ENCODE peak calls at places on chromosomes 12 and 14, in ten cellular contexts. F is NCI-H1092 treated with DMSO at 0.1 percent for 48 hours; C is PC-3; L is effector memory CD4-positive, alpha-beta T cell; J is HAP-1; V is brain microvascular endothelial cell; Q is activated CD8-positive, alpha-beta T cell treated with anti-CD3 and anti-CD28 coated beads for 36 hours; U is activated T-helper 9 cell treated with anti-CD3 and anti-CD28 coated beads, Interleukin-2, amount 50 U/mL, for 16 hours; N is stomach; W is iris pigment epithelial cell. Z is an unnamed sample.

GRCh38 chr12:69688496-69689427 is 10.3 kb downstream of the BEST3 start:
- DNase-seq in F (no peak), C (peak), L (no peak), J (no peak), V (peak), Q (peak), U (peak), N (peak), W (peak), Z (no peak)

GRCh38 chr12:3534511-3534910 is 43.5 kb downstream of the PRMT8 start:
- DNase-seq in F (peak), C (no peak), L (no peak), J (no peak), V (no peak), Q (no peak), U (no peak), N (no peak), W (no peak), Z (no peak)

GRCh38 chr14:67240168-67240932 is 885 bp upstream of the PALS1 start:
- DNase-seq in F (peak), C (peak), L (peak), J (no peak), V (peak), Q (peak), U (peak), N (peak), W (no peak), Z (peak)

GRCh38 chr14:65334765-65335411 is 77.6 kb upstream of the FUT8 start:
- DNase-seq in F (no peak), C (peak), L (no peak), J (peak), V (no peak), Q (no peak), U (no peak), N (peak), W (no peak), Z (no peak)

GRCh38 chr12:85755760-85756159 is 80.4 kb downstream of the RASSF9 start:
- DNase-seq in F (no peak), C (peak), L (no peak), J (no peak), V (peak), Q (no peak), U (no peak), N (no peak), W (no peak), Z (no peak)

GRCh38 chr14:23080474-23080873 is 14.5 kb downstream of the ACIN1 start:
- DNase-seq in F (no peak), C (no peak), L (no peak), J (no peak), V (no peak), Q (no peak), U (no peak), N (no peak), W (no peak), Z (no peak)

GRCh38 chr12:130838284-130838950 is 633 bp downstream of the STX2 start:
- DNase-seq in F (peak), C (peak), L (no peak), J (peak), V (peak), Q (peak), U (peak), N (peak), W (peak), Z (no peak)

GRCh38 chr12:98355322-98355721 is 160.1 kb upstream of the TMPO start:
- DNase-seq in F (no peak), C (peak), L (no peak), J (no peak), V (peak), Q (no peak), U (no peak), N (no peak), W (peak), Z (no peak)

GRCh38 chr12:77065361-77066204 is at the start of gene E2F7:
- DNase-seq in F (peak), C (peak), L (peak), J (peak), V (peak), Q (peak), U (peak), N (peak), W (peak), Z (peak)

GRCh38 chr14:32077081-32078029 is at the start of gene ARHGAP5:
- DNase-seq in F (peak), C (no peak), L (peak), J (no peak), V (peak), Q (peak), U (peak), N (peak), W (peak), Z (peak)

GRCh38 chr12:53754633-53755261 is 3.0 kb upstream of the CISTR start:
- DNase-seq in F (peak), C (peak), L (no peak), J (no peak), V (no peak), Q (no peak), U (no peak), N (peak), W (peak), Z (no peak)

GRCh38 chr12:7935773-7936581 is at the start of gene SLC2A3:
- DNase-seq in F (no peak), C (no peak), L (peak), J (peak), V (peak), Q (peak), U (peak), N (peak), W (peak), Z (peak)

GRCh38 chr12:101599771-101600486 is 5.2 kb downstream of the MYBPC1 start:
- DNase-seq in F (no peak), C (peak), L (no peak), J (no peak), V (no peak), Q (no peak), U (no peak), N (no peak), W (peak), Z (no peak)

GRCh38 chr12:46382425-46382973 is 9.9 kb upstream of the SLC38A2 start:
- DNase-seq in F (no peak), C (peak), L (no peak), J (no peak), V (no peak), Q (no peak), U (no peak), N (no peak), W (no peak), Z (no peak)

GRCh38 chr12:46915082-46915481 is 89.3 kb upstream of the SLC38A4 start:
- DNase-seq in F (no peak), C (peak), L (no peak), J (no peak), V (peak), Q (no peak), U (no peak), N (no peak), W (peak), Z (no peak)

GRCh38 chr14:64671591-64671990 is 32.6 kb upstream of the PLEKHG3 start:
- DNase-seq in F (peak), C (peak), L (no peak), J (peak), V (peak), Q (no peak), U (no peak), N (no peak), W (peak), Z (no peak)